ENCODE peak calls at places on chromosomes 3 and 15, in five cellular contexts. W is stimulated activated CD4-positive, alpha-beta T cell treated with anti-CD3 and anti-CD28 coated beads, Interleukin-4, amount 100 ng/mL, for 24 hours; T is adrenal gland; S is GM03348; Y is PC-3. C is an unnamed sample.

GRCh38 chr15:80811781-80812180 is 32.6 kb downstream of the CEMIP start:
- DNase-seq in W (no peak), T (no peak), S (no peak), Y (no peak), C (no peak)

GRCh38 chr15:40197434-40197833 is 36.6 kb downstream of the BUB1B start:
- DNase-seq in W (no peak), T (no peak), S (no peak), Y (no peak), C (no peak)

GRCh38 chr15:89206908-89207331 is 14.5 kb downstream of the RLBP1 start:
- DNase-seq in W (peak; percentile 79), T (peak; percentile 72), S (peak; percentile 94), Y (peak; percentile 76), C (peak; percentile 88)

GRCh38 chr3:25155696-25156471 is 272.2 kb upstream of the RARB start:
- DNase-seq in W (no peak), T (no peak), S (peak; percentile 6), Y (no peak), C (no peak)

GRCh38 chr3:47365213-47366153 is 15.3 kb upstream of the PTPN23 start:
- DNase-seq in W (no peak), T (peak; percentile 51), S (peak; percentile 33), Y (peak; percentile 86), C (peak; percentile 21)

GRCh38 chr15:80106051-80106450 is 46.6 kb downstream of the ZFAND6 start:
- DNase-seq in W (no peak), T (no peak), S (peak; percentile 46), Y (peak; percentile 83), C (no peak)

GRCh38 chr3:69683076-69683806 is 56.0 kb upstream of the MITF start:
- DNase-seq in W (no peak), T (no peak), S (no peak), Y (no peak), C (no peak)

GRCh38 chr3:31634485-31634884 is 101.8 kb downstream of the STT3B start:
- DNase-seq in W (no peak), T (no peak), S (peak; percentile 49), Y (peak; percentile 54), C (no peak)

GRCh38 chr3:111728566-111728935 is 130.5 kb upstream of the PHLDB2 start:
- DNase-seq in W (no peak), T (no peak), S (no peak), Y (no peak), C (no peak)

GRCh38 chr3:143329567-143330164 is 210.1 kb downstream of the CHST2 start:
- DNase-seq in W (no peak), T (no peak), S (no peak), Y (no peak), C (no peak)

GRCh38 chr15:98727115-98728040 is 79.0 kb downstream of the IGF1R start:
- DNase-seq in W (no peak), T (peak; percentile 94), S (peak; percentile 98), Y (peak; percentile 95), C (peak; percentile 88)

GRCh38 chr3:48504051-48504946 is at the start of gene SHISA5:
- DNase-seq in W (peak; percentile 60), T (peak; percentile 89), S (peak; percentile 90), Y (peak; percentile 63), C (peak; percentile 74)

GRCh38 chr15:26967719-26968269 is 3.2 kb upstream of the GABRG3 start:
- DNase-seq in W (no peak), T (no peak), S (no peak), Y (no peak), C (no peak)

GRCh38 chr15:74172751-74173544 is 562 bp upstream of the ISLR start:
- DNase-seq in W (no peak), T (peak; percentile 38), S (peak; percentile 88), Y (no peak), C (peak; percentile 26)

C was measured in body of pancreas.